ENCODE peak calls at places on chromosomes 11 and 22, in five cellular contexts. K, N, J, P and A are unnamed samples.

GRCh38 chr11:26947904-26948639 is 45.8 kb upstream of the FIBIN start:
- DNase-seq in K (peak), N (no peak), J (no peak), P (no peak), A (peak)

GRCh38 chr11:100727410-100727809 is 40.3 kb downstream of the ARHGAP42 start:
- DNase-seq in J (no peak), N (no peak), P (no peak), K (no peak), A (no peak)

GRCh38 chr11:132904566-132904965 is 627.7 kb downstream of the OPCML start:
- DNase-seq in J (no peak), N (no peak), P (no peak), K (no peak), A (no peak)

GRCh38 chr11:66727883-66728759 is 895 bp downstream of the SPTBN2 start:
- DNase-seq in J (no peak), N (peak), K (no peak), P (peak), A (no peak)

GRCh38 chr22:28435271-28435825 is 244.3 kb downstream of the TTC28 start:
- DNase-seq in N (no peak), P (no peak), J (no peak), K (no peak), A (no peak)

GRCh38 chr22:32206774-32207758 is 2.2 kb upstream of the RFPL2 start:
- DNase-seq in P (peak), N (peak), J (no peak), K (no peak), A (peak)

GRCh38 chr11:61791737-61792309 is 576 bp downstream of the TMEM258 start:
- DNase-seq in P (peak), K (peak), N (peak), J (no peak), A (peak)

GRCh38 chr22:48736593-48737460 is 1090.8 kb downstream of the BRD1 start:
- DNase-seq in K (no peak), N (no peak), J (no peak), P (no peak), A (no peak)

GRCh38 chr11:74739546-74740270 is 8.5 kb upstream of the CHRDL2 start:
- DNase-seq in P (peak), N (peak), K (peak), J (peak), A (peak)

GRCh38 chr11:19789840-19790710 is 77.4 kb downstream of the NAV2 start:
- DNase-seq in K (peak), N (no peak), J (no peak), P (no peak), A (peak)

GRCh38 chr11:44860346-44860745 is 90.3 kb downstream of the TP53I11 start:
- DNase-seq in P (no peak), J (no peak), K (no peak), N (no peak), A (no peak)

GRCh38 chr11:60370811-60371297 is 7.5 kb upstream of the MS4A7 start:
- DNase-seq in P (no peak), K (no peak), J (no peak), N (no peak), A (no peak)

GRCh38 chr22:44363214-44363979 is 50.6 kb upstream of the SHISAL1 start:
- DNase-seq in P (no peak), K (peak), N (no peak), J (no peak), A (peak)

GRCh38 chr22:30968015-30968923 is at the start of gene MORC2:
- DNase-seq in N (no peak), K (no peak), J (no peak), P (no peak), A (no peak)

GRCh38 chr22:32005453-32005852 is 37.6 kb upstream of the SLC5A1 start:
- DNase-seq in N (no peak), J (no peak), P (no peak), K (peak), A (peak)

GRCh38 chr11:5749836-5750235 is 4.2 kb upstream of the OR52N4 start:
- DNase-seq in P (no peak), N (no peak), K (no peak), J (no peak), A (no peak)

GRCh38 chr11:67438121-67438902 is 830 bp upstream of the PTPRCAP start:
- DNase-seq in K (no peak), P (no peak), N (no peak), J (peak), A (no peak)

GRCh38 chr11:19756675-19757475 is 44.2 kb downstream of the NAV2 start:
- DNase-seq in P (no peak), J (no peak), N (no peak), K (no peak), A (peak)